ENCODE peak calls at places on chromosome 3, in five cellular contexts. J, V, E, I and P are unnamed samples.

GRCh38 chr3:127791221-127791913 is 30.9 kb downstream of the MGLL start:
- DNase-seq in J (peak), V (peak), E (peak), I (peak), P (peak)

GRCh38 chr3:43794776-43795175 is 104.0 kb downstream of the ABHD5 start:
- DNase-seq in J (peak), V (peak), E (no peak), I (peak), P (no peak)

GRCh38 chr3:67381667-67382272 is 272.6 kb downstream of the SUCLG2 start:
- DNase-seq in J (no peak), V (no peak), E (no peak), I (peak), P (no peak)

GRCh38 chr3:17412950-17413530 is 329.4 kb downstream of the TBC1D5 start:
- DNase-seq in J (no peak), V (peak), E (peak), I (peak), P (peak)

GRCh38 chr3:105686324-105686897 is 182.4 kb downstream of the CBLB start:
- DNase-seq in J (no peak), V (no peak), E (no peak), I (peak), P (no peak)

GRCh38 chr3:126355777-126356372 is 1.3 kb downstream of the KLF15 start:
- DNase-seq in J (peak), V (no peak), E (peak), I (peak), P (peak)

GRCh38 chr3:58900372-58900771 is 149.5 kb downstream of the CFAP20DC start:
- DNase-seq in J (no peak), V (no peak), E (no peak), I (no peak), P (no peak)

GRCh38 chr3:20111836-20112235 is 71.6 kb downstream of the KAT2B start:
- DNase-seq in J (no peak), V (peak), E (no peak), I (peak), P (peak)

GRCh38 chr3:190517696-190518095 is 3.8 kb downstream of the IL1RAP start:
- DNase-seq in J (no peak), V (peak), E (no peak), I (peak), P (peak)

GRCh38 chr3:14453841-14454630 is 51.6 kb downstream of the SLC6A6 start:
- DNase-seq in J (no peak), V (no peak), E (no peak), I (no peak), P (no peak)

GRCh38 chr3:133578548-133579191 is 5.2 kb downstream of the CDV3 start:
- DNase-seq in J (no peak), V (peak), E (no peak), I (peak), P (peak)

GRCh38 chr3:53168175-53168923 is 7.3 kb downstream of the PRKCD start:
- DNase-seq in J (no peak), V (no peak), E (no peak), I (no peak), P (no peak)

GRCh38 chr3:72334681-72335457 is 513.4 kb downstream of the SHQ1 start:
- DNase-seq in J (peak), V (no peak), E (no peak), I (no peak), P (no peak)

GRCh38 chr3:138890555-138891187 is 55.9 kb upstream of the PIK3CB start:
- DNase-seq in J (no peak), V (no peak), E (no peak), I (no peak), P (no peak)

GRCh38 chr3:126005951-126006350 is 37.0 kb downstream of the ROPN1B start:
- DNase-seq in J (no peak), V (peak), E (no peak), I (peak), P (peak)

GRCh38 chr3:194396561-194396896 is 2.5 kb downstream of the GP5 start:
- DNase-seq in J (no peak), V (no peak), E (no peak), I (no peak), P (no peak)

GRCh38 chr3:141377377-141377776 is 9.1 kb downstream of the ZBTB38 start:
- DNase-seq in J (no peak), V (no peak), E (no peak), I (no peak), P (no peak)

GRCh38 chr3:115423170-115423569 is 200.1 kb upstream of the GAP43 start:
- DNase-seq in J (no peak), V (peak), E (no peak), I (no peak), P (no peak)

GRCh38 chr3:170128977-170129431 is 52.5 kb downstream of the PHC3 start:
- DNase-seq in J (no peak), V (peak), E (no peak), I (peak), P (peak)

GRCh38 chr3:195197764-195198423 is 73.1 kb downstream of the XXYLT1 start:
- DNase-seq in J (no peak), V (peak), E (no peak), I (peak), P (peak)

GRCh38 chr3:131896285-131896684 is 138.5 kb downstream of the CPNE4 start:
- DNase-seq in J (no peak), V (no peak), E (no peak), I (no peak), P (no peak)

GRCh38 chr3:82496890-82497560 is 735.6 kb upstream of the GBE1 start:
- DNase-seq in J (peak), V (peak), E (no peak), I (no peak), P (no peak)

GRCh38 chr3:171054231-171054630 is 27.7 kb upstream of the SLC2A2 start:
- DNase-seq in J (no peak), V (no peak), E (no peak), I (no peak), P (no peak)

GRCh38 chr3:120864541-120864940 is 43.5 kb upstream of the STXBP5L start:
- DNase-seq in J (no peak), V (no peak), E (no peak), I (no peak), P (no peak)

GRCh38 chr3:139280027-139280671 is 63.7 kb upstream of the MRPS22 start:
- DNase-seq in J (no peak), V (no peak), E (no peak), I (no peak), P (no peak)

GRCh38 chr3:160486459-160486869 is 36.9 kb upstream of the TRIM59 start:
- DNase-seq in J (no peak), V (no peak), E (no peak), I (peak), P (no peak)

GRCh38 chr3:95235916-95236315 is 1173.1 kb downstream of the NSUN3 start:
- DNase-seq in J (no peak), V (no peak), E (no peak), I (no peak), P (no peak)

GRCh38 chr3:113614402-113614801 is 82.0 kb downstream of the USF3 start:
- DNase-seq in J (no peak), V (no peak), E (no peak), I (no peak), P (no peak)

GRCh38 chr3:46910166-46910760 is 32.7 kb downstream of the PTH1R start:
- DNase-seq in J (no peak), V (no peak), E (no peak), I (no peak), P (no peak)

GRCh38 chr3:103218146-103218545 is 783.3 kb downstream of the ZPLD1 start:
- DNase-seq in J (no peak), V (no peak), E (no peak), I (no peak), P (peak)

GRCh38 chr3:77041156-77041696 is 1.3 kb downstream of the ROBO2 start:
- DNase-seq in J (no peak), V (no peak), E (no peak), I (no peak), P (no peak)

GRCh38 chr3:181727122-181728036 is 15.7 kb downstream of the SOX2 start:
- DNase-seq in J (peak), V (no peak), E (no peak), I (no peak), P (peak)

GRCh38 chr3:128969993-128970740 is 23.7 kb downstream of the CFAP92 start:
- DNase-seq in J (peak), V (no peak), E (peak), I (peak), P (no peak)

GRCh38 chr3:40827942-40828688 is 303.4 kb downstream of the ZNF621 start:
- DNase-seq in J (no peak), V (peak), E (peak), I (no peak), P (no peak)

GRCh38 chr3:25150199-25150598 is 277.9 kb upstream of the RARB start:
- DNase-seq in J (no peak), V (no peak), E (no peak), I (no peak), P (no peak)

GRCh38 chr3:13145826-13146642 is 72.8 kb upstream of the IQSEC1 start:
- DNase-seq in J (no peak), V (no peak), E (no peak), I (no peak), P (no peak)

GRCh38 chr3:38793721-38794120 is 22.3 kb downstream of the SCN10A start:
- DNase-seq in J (no peak), V (no peak), E (no peak), I (no peak), P (no peak)

GRCh38 chr3:194069421-194070219 is 66.3 kb upstream of the HES1 start:
- DNase-seq in J (no peak), V (peak), E (no peak), I (peak), P (peak)

GRCh38 chr3:188929138-188929537 is 242.6 kb upstream of the TPRG1 start:
- DNase-seq in J (no peak), V (peak), E (peak), I (no peak), P (no peak)
- TF ChIP-seq CTCF in J (peak), V (peak), E (no peak), I (no peak), P (no peak)

GRCh38 chr3:21542656-21543379 is 208.2 kb downstream of the ZNF385D start:
- DNase-seq in J (peak), V (no peak), E (no peak), I (no peak), P (no peak)
- H3K9ac ChIP-seq in J (peak), V (no peak), E (no peak), I (no peak), P (no peak)

DNA sequence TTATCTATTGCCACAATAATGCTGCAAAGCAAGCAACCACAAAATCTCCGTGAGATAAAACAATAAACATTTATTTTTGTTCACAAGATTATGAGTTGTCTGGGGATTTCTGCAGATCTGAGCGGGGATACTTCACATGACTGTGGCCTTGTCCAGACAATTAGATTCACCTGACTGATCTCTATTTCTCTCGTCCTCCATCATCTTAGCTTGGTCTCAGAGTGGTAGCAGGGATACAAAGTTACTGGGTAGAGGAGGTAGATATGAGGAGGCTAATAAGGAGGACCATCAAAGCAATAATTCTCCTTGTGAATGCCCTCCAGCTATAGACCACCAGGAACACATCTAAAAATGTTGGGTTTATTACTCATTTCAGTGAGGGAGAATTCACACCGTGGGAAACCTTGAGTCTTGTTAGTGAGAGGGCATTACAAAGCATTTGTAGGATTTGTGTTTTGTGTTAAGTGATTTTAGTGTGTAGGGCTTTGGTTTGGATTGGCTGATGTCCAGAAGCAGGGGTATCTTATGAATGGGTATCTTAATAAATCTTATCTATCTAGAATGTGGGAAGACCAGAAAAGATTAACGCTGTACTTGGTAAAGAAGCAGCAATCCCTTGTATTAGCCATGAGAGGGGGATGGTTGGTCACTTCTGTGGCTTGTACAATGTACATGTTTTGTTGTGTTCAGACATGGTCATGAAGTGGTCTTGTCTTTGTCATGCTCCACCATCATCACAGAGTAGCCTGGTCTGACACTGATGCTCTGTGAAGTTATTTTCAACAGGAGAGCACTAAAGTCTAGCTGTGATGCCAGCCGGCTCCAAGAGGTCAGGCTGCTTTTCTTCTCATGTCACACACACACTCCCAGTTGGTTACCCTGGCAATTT is 287.6 kb upstream of the STT3B start:
- DNase-seq in J (no peak), V (no peak), E (no peak), I (no peak), P (no peak)
- TF ChIP-seq CTCF in J (no peak), V (peak), E (no peak), I (no peak), P (no peak)

GRCh38 chr3:183160616-183161015 is 1.9 kb downstream of the LAMP3 start:
- DNase-seq in J (no peak), V (no peak), E (no peak), I (no peak), P (no peak)

GRCh38 chr3:183158113-183158512 is 4.4 kb downstream of the LAMP3 start:
- DNase-seq in J (no peak), V (no peak), E (no peak), I (no peak), P (no peak)

GRCh38 chr3:183156266-183156665 is 6.3 kb downstream of the LAMP3 start:
- DNase-seq in J (no peak), V (no peak), E (no peak), I (no peak), P (no peak)

GRCh38 chr3:183159319-183159718 is 3.2 kb downstream of the LAMP3 start:
- DNase-seq in J (no peak), V (no peak), E (no peak), I (no peak), P (no peak)

GRCh38 chr3:183158552-183159006 is 4.0 kb downstream of the LAMP3 start:
- DNase-seq in J (no peak), V (peak), E (no peak), I (peak), P (peak)
- H3K9ac ChIP-seq in J (no peak), V (no peak), E (no peak), I (no peak), P (no peak)

DNA sequence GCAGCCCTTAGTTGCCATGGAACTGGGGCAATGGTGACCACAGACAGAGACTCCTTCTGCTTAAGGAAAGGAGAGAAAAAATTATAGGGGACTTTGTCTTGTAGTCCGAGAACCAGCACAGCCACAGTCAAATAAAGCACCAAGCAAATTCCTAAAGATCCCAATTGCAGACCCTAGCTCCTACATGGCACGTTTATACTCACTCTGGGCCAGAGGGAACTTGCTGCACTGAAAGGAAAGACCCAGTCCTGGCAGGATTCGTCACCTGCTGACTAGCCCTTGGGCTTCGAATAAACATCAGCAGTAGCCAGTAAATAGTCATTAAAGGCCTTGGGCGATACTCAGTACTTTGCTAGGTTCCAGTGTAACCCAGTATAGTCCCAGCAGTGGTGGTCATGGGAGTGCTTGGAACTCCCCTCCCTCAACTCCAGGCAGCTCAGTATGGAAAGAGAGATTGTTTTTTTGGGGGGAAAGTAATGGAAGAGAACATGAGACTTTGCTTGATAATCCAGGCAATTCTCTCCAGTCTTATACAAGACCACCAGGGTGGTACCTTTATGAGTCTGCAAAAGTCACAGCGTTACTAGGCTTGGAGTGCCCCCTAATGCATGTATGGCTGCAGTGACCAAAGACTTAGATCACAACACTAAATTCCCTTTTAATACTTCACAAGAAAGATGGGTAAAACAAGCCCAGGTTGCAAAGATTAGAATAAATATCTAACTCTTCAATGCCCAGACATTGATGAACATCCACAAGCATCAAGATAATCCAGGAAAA is 66.4 kb upstream of the AGTR1 start:
- DNase-seq in J (peak), V (no peak), E (no peak), I (no peak), P (no peak)
- TF ChIP-seq CTCF in J (peak), V (no peak), E (no peak), I (peak), P (peak)

DNA sequence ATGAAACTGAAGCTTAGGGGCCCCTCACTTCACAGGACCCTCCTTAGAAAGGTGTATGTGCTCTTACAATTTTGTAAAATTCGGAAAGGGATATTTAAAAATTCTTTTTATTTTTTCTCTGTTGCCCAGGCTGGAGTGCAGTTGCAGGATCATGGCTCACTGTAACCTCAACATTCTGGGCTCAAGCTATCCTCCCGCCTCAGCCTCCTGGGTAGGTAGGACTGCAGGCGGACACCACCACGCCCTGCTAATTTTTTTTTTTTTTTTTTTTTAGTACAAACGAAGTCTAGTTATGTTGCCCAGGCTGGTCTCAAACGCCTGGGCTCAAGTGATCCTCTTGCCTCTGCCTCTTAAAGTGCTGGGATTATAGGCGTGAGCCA is 45.1 kb upstream of the SPATA12 start:
- DNase-seq in J (no peak), V (no peak), E (no peak), I (no peak), P (no peak)
- H3K9ac ChIP-seq in J (no peak), V (no peak), E (no peak), I (no peak), P (peak)

GRCh38 chr3:56251343-56251945 is 216.8 kb downstream of the ERC2 start:
- DNase-seq in J (no peak), V (peak), E (peak), I (peak), P (peak)
- TF ChIP-seq CTCF in J (peak), V (peak), E (peak), I (peak), P (peak)